ENCODE peak calls at places on chromosomes 6 and 20, in four cellular contexts. C is neuronal stem cell, B is H9, Y is mesenchymal stem cell. F is an unnamed sample.

GRCh38 chr6:490251-491037 is 98.9 kb downstream of the IRF4 start:
- DNase-seq in C (no peak), B (no peak), Y (no peak), F (no peak)

GRCh38 chr6:31143148-31143547 is 4.3 kb upstream of the PSORS1C2 start:
- DNase-seq in C (no peak), B (peak), Y (peak), F (peak)

GRCh38 chr6:33164665-33165373 is 27.4 kb downstream of the COL11A2 start:
- DNase-seq in C (no peak), B (no peak), Y (no peak), F (no peak)

GRCh38 chr6:35811699-35811995 is 6.5 kb downstream of the LHFPL5 start:
- DNase-seq in C (no peak), B (no peak), Y (no peak), F (no peak)

GRCh38 chr6:3856576-3856975 is 7.4 kb downstream of the FAM50B start:
- DNase-seq in C (no peak), B (no peak), Y (no peak), F (no peak)

GRCh38 chr20:29873946-29874345 is 1383.5 kb upstream of the DEFB115 start:
- DNase-seq in C (peak), B (peak), Y (peak), F (peak)

GRCh38 chr6:9397981-9398559 is 962.7 kb upstream of the SLC35B3 start:
- DNase-seq in C (no peak), B (no peak), Y (no peak), F (peak)

GRCh38 chr6:42433409-42433808 is 18.3 kb downstream of the TRERF1 start:
- DNase-seq in C (no peak), B (no peak), Y (no peak), F (no peak)

GRCh38 chr6:41453232-41453631 is 92.9 kb upstream of the FOXP4 start:
- DNase-seq in C (no peak), B (no peak), Y (no peak), F (no peak)

GRCh38 chr20:24001901-24002405 is 13.4 kb upstream of the GGTLC1 start:
- DNase-seq in C (no peak), B (no peak), Y (no peak), F (no peak)

GRCh38 chr20:53902968-53903651 is 167.3 kb downstream of the BCAS1 start:
- DNase-seq in C (no peak), B (no peak), Y (no peak), F (no peak)

GRCh38 chr6:31125162-31125561 is 4.9 kb upstream of the CDSN start:
- DNase-seq in C (no peak), B (no peak), Y (no peak), F (no peak)

GRCh38 chr20:58389324-58389967 is 417 bp downstream of the VAPB start:
- DNase-seq in C (no peak), B (no peak), Y (peak), F (peak)

GRCh38 chr6:90610671-90611542 is 24.0 kb upstream of the MAP3K7 start:
- DNase-seq in C (peak), B (peak), Y (peak), F (peak)

GRCh38 chr6:130620338-130620781 is 206.8 kb upstream of the SMLR1 start:
- DNase-seq in C (no peak), B (no peak), Y (no peak), F (no peak)

GRCh38 chr6:70592391-70593117 is 25.8 kb downstream of the SDHAF4 start:
- DNase-seq in C (peak), B (no peak), Y (no peak), F (peak)

GRCh38 chr6:12967686-12968085 is 251.1 kb downstream of the PHACTR1 start:
- DNase-seq in C (no peak), B (no peak), Y (no peak), F (no peak)

DNA sequence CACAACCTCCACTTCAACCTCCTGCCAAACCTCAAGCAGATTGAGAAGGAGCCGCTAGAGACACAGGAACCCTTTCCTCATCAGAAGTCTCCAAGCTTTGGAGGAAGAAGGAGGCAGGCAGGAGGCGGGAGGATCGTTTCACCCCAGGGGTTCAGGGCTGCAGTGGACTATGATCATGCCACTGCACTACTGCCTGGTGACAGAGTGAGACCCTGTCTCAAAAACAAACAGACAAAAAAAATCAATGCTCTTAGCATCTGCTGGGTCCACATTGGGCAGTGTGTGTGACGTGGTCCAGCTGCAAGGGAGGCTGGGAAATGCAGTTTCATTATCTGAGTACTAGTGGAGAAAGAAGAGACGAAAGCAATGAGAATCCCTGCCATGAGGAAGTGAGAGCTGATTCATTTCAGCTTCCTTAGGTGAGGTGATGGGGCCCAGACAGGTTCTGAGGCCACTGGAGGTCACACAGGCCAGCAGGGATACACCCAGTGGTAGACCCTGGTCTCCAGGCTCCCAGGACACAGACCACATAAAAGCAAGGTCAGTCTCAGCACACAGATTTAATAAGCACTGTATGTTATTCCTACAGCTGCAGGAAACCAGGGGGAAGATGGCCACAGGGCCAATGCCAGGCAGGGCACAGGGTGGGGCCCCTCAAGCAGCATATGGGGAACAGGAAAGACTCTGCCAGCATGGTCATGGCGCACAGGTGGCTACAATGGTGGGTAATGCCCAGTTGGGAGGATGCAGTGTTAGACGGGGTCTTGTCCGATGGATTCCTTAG is 4.3 kb downstream of the GFRA4 start:
- DNase-seq in C (no peak), B (no peak), Y (no peak), F (no peak)
- H2BK15ac ChIP-seq in C (peak), B (no peak), Y (no peak), F (no peak)

GRCh38 chr20:43957392-43957791 is 42.7 kb downstream of the TOX2 start:
- DNase-seq in C (no peak), B (no peak), Y (no peak), F (no peak)
- H2BK15ac ChIP-seq in C (no peak), B (no peak), Y (no peak), F (no peak)

DNA sequence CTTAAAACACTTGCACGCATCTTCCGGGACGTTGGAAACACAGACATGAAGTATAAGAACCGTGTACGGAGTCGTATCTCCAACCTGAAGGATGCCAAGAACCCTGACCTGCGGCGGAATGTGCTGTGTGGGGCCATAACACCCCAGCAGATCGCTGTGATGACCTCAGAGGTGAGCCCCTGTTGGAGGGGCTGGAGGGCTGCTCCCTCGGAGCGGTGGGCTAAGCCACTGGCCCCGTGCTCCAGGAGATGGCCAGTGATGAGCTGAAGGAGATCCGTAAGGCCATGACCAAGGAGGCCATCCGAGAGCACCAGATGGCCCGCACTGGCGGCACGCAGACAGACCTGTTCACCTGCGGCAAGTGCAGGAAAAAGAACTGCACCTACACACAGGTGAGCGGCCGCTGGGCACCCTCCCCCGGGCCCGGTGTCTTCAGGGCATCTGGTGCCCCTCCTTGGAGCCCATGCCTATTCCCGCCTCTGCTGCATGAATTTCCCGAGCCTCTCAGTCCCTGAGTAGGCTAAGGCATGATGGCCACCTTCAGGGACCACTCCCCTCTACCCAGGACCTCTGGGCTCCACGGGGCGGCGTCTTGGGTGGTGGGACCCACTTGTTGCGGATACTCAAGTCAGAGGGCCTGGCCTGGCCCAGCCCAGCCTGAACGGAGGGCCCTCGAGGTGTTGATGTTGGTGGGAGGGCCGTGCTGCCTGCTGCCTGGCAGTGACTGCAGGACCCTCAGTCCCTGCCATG is 7.4 kb downstream of the TCEA2 start:
- DNase-seq in C (no peak), B (no peak), Y (no peak), F (no peak)
- H2BK15ac ChIP-seq in C (no peak), B (no peak), Y (no peak), F (no peak)

GRCh38 chr6:44333273-44333919 is 9.1 kb upstream of the SPATS1 start:
- DNase-seq in C (no peak), B (no peak), Y (no peak), F (no peak)
- H2BK15ac ChIP-seq in C (no peak), B (no peak), Y (no peak), F (no peak)

DNA sequence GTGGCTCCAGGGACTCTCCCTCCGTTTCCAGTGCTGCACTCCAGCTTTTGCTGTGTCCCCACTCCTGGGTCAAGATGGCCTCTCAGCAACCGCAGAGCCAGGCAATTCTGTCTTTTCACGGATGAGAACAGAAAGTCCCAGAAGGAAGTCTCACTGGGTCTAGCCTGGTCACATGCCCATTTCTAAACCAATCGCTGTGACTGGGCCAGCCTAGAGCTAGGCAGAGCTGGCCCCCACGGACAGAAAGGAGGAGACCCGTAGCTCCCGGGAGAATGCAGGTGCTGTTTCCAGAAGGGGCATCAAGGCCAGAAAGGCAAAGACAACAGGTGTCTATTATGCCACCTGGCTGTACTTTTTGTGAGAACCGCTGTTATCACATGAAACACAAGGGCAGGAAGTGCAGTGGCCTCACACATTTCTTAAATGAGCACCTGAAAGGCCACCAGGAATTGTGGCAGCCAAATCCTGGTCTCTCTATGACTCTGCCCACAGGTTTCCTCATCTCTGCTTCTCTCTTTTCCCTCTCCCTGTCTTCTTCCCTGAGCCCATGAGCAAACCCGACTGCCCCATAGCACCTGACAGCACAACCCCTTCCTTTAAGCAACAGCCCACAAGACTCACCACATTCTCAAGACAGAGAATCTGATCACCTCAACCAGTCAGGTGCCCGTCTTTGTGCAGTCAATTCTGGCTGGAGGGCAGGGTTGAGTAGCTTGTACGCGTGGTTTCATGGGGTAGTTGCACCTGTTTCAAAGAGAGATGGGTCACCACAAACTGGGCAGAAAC is 37.1 kb upstream of the B4GALT5 start:
- DNase-seq in C (no peak), B (no peak), Y (no peak), F (no peak)
- H2BK15ac ChIP-seq in C (peak), B (no peak), Y (no peak), F (no peak)

GRCh38 chr6:111458670-111459232 is 24.3 kb downstream of the REV3L start:
- DNase-seq in C (no peak), B (no peak), Y (no peak), F (no peak)
- H2BK15ac ChIP-seq in C (no peak), B (no peak), Y (no peak), F (no peak)

DNA sequence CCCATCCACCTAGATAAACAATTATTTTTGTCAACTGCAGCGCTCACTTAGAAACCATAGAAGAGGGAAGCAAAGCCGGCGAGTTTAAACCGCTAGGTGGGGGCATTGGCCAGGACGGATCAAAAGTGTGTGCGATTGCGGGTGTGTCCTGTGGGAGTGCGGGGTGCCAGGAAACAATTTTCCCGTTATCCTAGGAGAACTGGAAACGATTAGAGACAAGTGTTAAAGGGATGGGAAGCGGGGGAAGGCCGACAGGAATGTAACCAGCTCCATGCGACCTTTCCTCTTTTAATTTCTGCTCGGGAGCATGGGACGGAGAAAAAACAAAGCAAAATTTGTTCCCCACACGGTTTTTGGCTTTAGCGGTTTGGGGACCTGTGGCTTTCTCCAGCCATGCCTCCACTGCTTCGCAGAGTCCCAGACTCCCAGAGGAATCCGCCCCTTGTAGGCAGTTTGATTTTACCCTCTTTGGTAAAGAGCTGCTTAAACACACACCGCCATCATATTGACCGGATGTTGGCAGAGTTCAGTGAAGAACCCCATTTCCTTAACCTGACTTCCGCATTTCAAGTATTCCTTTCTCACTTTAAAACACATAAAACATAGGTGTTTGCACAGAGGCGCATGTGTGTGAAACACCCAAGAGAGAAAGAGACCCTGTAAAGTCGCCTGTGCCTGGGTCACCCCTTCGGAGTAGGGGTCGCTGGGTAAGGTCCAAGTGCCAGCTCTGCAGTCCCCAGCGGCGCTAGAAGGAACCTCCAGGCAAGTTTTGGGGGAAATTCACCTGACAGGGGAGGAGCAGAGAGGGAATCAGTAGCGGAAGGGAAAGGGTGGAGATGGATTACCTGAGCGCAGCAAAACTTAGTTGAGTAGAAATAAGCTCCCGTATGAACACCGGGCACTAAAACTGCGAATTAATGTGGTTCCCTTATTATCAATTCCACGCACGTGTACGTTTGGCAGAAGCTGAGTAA is 3.1 kb upstream of the HTR1B start:
- DNase-seq in C (peak), B (peak), Y (peak), F (peak)
- H2BK15ac ChIP-seq in C (no peak), B (no peak), Y (peak), F (no peak)